ENCODE peak calls at places on chromosomes 7 and 10, in ten cellular contexts. U is CD8-positive, alpha-beta T cell; H is NCI-H345; J is CD4-positive, CD25-positive, alpha-beta regulatory T cell; W is NCI-H1930; N is stimulated activated CD4-positive, alpha-beta T cell treated with anti-CD3 and anti-CD28 coated beads, Interleukin-15, amount 100 ng/mL, for 1 hour; D is HCEC 1CT; F is fibroblast of the aortic adventitia; P is AG08395; T is left lobe of liver. Z is an unnamed sample.

GRCh38 chr7:122148081-122148480 is 4.0 kb upstream of the AASS start:
- DNase-seq in U (no peak), H (no peak), J (no peak), W (no peak), N (no peak), D (no peak), F (no peak), P (no peak), T (no peak), Z (no peak)

GRCh38 chr10:108911814-108912541 is 1011.3 kb downstream of the XPNPEP1 start:
- DNase-seq in U (no peak), H (no peak), J (no peak), W (peak; percentile 36), N (no peak), D (peak; percentile 81), F (peak; percentile 63), P (peak; percentile 72), T (peak; percentile 50), Z (peak; percentile 65)

GRCh38 chr7:130149575-130150139 is 55.5 kb downstream of the TMEM209 start:
- DNase-seq in U (no peak), H (peak; percentile 80), J (no peak), W (no peak), N (no peak), D (no peak), F (no peak), P (no peak), T (no peak), Z (no peak)

GRCh38 chr7:108449577-108449920 is 6.7 kb downstream of the NRCAM start:
- DNase-seq in U (no peak), H (no peak), J (no peak), W (no peak), N (no peak), D (no peak), F (no peak), P (no peak), T (no peak), Z (no peak)

GRCh38 chr7:73557397-73558257 is at the start of gene BCL7B:
- DNase-seq in U (peak; percentile 77), H (peak; percentile 74), J (peak; percentile 72), W (peak; percentile 90), N (peak; percentile 65), D (peak; percentile 61), F (peak; percentile 46), P (peak; percentile 99), T (peak; percentile 83), Z (peak; percentile 47)

GRCh38 chr7:117715784-117716445 is 157.3 kb downstream of the CTTNBP2 start:
- DNase-seq in U (no peak), H (peak; percentile 66), J (no peak), W (peak; percentile 24), N (no peak), D (peak; percentile 35), F (peak; percentile 77), P (peak; percentile 55), T (no peak), Z (peak; percentile 63)

GRCh38 chr10:31317652-31318381 is 1.2 kb upstream of the ZEB1 start:
- DNase-seq in U (no peak), H (no peak), J (peak; percentile 68), W (no peak), N (no peak), D (no peak), F (no peak), P (no peak), T (no peak), Z (no peak)

GRCh38 chr10:110870823-110871235 is 899 bp upstream of the PDCD4 start:
- DNase-seq in U (no peak), H (no peak), J (no peak), W (no peak), N (no peak), D (no peak), F (peak; percentile 29), P (no peak), T (no peak), Z (peak; percentile 34)

GRCh38 chr10:3666525-3667302 is 118.3 kb downstream of the KLF6 start:
- DNase-seq in U (peak; percentile 44), H (no peak), J (no peak), W (no peak), N (no peak), D (no peak), F (no peak), P (no peak), T (no peak), Z (no peak)

GRCh38 chr7:13833872-13834271 is 155.6 kb downstream of the ETV1 start:
- DNase-seq in U (no peak), H (no peak), J (no peak), W (no peak), N (no peak), D (no peak), F (no peak), P (no peak), T (no peak), Z (no peak)

GRCh38 chr10:124332426-124332825 is 86.3 kb downstream of the OAT start:
- DNase-seq in U (no peak), H (no peak), J (no peak), W (no peak), N (no peak), D (no peak), F (peak; percentile 15), P (peak; percentile 62), T (no peak), Z (no peak)

GRCh38 chr7:75905785-75906604 is 9.0 kb upstream of the POR start:
- DNase-seq in U (no peak), H (peak; percentile 72), J (no peak), W (peak; percentile 67), N (no peak), D (peak; percentile 71), F (peak; percentile 73), P (peak; percentile 83), T (peak; percentile 96), Z (peak; percentile 81)

GRCh38 chr7:25456467-25457171 is 228.3 kb upstream of the NPVF start:
- DNase-seq in U (no peak), H (peak; percentile 20), J (no peak), W (no peak), N (no peak), D (no peak), F (no peak), P (no peak), T (peak; percentile 56), Z (peak; percentile 13)